ENCODE peak calls at places on chromosome 19, in four cellular contexts. S is PC-3, R is activated T-cell treated with anti-CD3 and anti-CD28 coated beads for 1 hour, O is aorta. Z is an unnamed sample.

GRCh38 chr19:10961763-10962536 is 1.1 kb downstream of the SMARCA4 start:
- DNase-seq in S (peak), R (peak), O (no peak), Z (no peak)

GRCh38 chr19:55482967-55483671 is 1.9 kb upstream of the NAT14 start:
- DNase-seq in S (no peak), R (no peak), O (no peak), Z (no peak)

GRCh38 chr19:35126624-35126959 is 8.3 kb downstream of the LGI4 start:
- DNase-seq in S (no peak), R (no peak), O (no peak), Z (peak)

GRCh38 chr19:53981408-53981998 is 9.9 kb upstream of the CACNG6 start:
- DNase-seq in S (no peak), R (no peak), O (no peak), Z (no peak)

GRCh38 chr19:51333836-51334460 is 8.0 kb downstream of the VSIG10L start:
- DNase-seq in S (peak), R (no peak), O (peak), Z (no peak)

GRCh38 chr19:33347300-33347699 is 26.2 kb upstream of the CEBPG start:
- DNase-seq in S (no peak), R (no peak), O (no peak), Z (no peak)

GRCh38 chr19:15166700-15167099 is 34.1 kb downstream of the NOTCH3 start:
- DNase-seq in S (no peak), R (no peak), O (no peak), Z (no peak)

GRCh38 chr19:33080761-33081681 is at the start of gene GPATCH1:
- DNase-seq in S (peak), R (peak), O (peak), Z (peak)

GRCh38 chr19:24032651-24033050 is 54.3 kb upstream of the ZNF254 start:
- DNase-seq in S (no peak), R (no peak), O (no peak), Z (no peak)

GRCh38 chr19:803686-804418 is 6.6 kb downstream of the PTBP1 start:
- DNase-seq in S (no peak), R (no peak), O (no peak), Z (no peak)

GRCh38 chr19:43501661-43502418 is 2.7 kb downstream of the PHLDB3 start:
- DNase-seq in S (no peak), R (no peak), O (no peak), Z (no peak)

GRCh38 chr19:13398780-13399726 is 107.2 kb downstream of the CACNA1A start:
- DNase-seq in S (peak), R (no peak), O (no peak), Z (no peak)

GRCh38 chr19:55673889-55674288 is 1.1 kb upstream of the EPN1 start:
- DNase-seq in S (no peak), R (no peak), O (no peak), Z (no peak)

GRCh38 chr19:38455031-38455430 is 21.5 kb downstream of the RYR1 start:
- DNase-seq in S (peak), R (no peak), O (no peak), Z (no peak)

GRCh38 chr19:43906774-43907173 is 28.3 kb downstream of the ZNF45 start:
- DNase-seq in S (no peak), R (no peak), O (no peak), Z (no peak)

GRCh38 chr19:18865106-18865972 is 30.6 kb downstream of the CERS1 start:
- DNase-seq in S (no peak), R (no peak), O (no peak), Z (no peak)

GRCh38 chr19:616276-616675 is 17.1 kb downstream of the POLRMT start:
- DNase-seq in S (no peak), R (no peak), O (no peak), Z (no peak)

GRCh38 chr19:14412436-14413071 is 6.6 kb downstream of the DDX39A start:
- DNase-seq in S (no peak), R (no peak), O (no peak), Z (no peak)

GRCh38 chr19:48962029-48962848 is 2.9 kb upstream of the FTL start:
- DNase-seq in S (peak), R (no peak), O (no peak), Z (peak)

GRCh38 chr19:15379996-15380647 is 535 bp upstream of the AKAP8 start:
- DNase-seq in S (peak), R (no peak), O (no peak), Z (no peak)

GRCh38 chr19:45657520-45658163 is 10.4 kb upstream of the GIPR start:
- DNase-seq in S (no peak), R (no peak), O (no peak), Z (no peak)

GRCh38 chr19:6730153-6730804 is 7.1 kb downstream of the GPR108 start:
- DNase-seq in S (no peak), R (no peak), O (peak), Z (peak)

GRCh38 chr19:22527554-22527953 is 105.4 kb upstream of the ZNF98 start:
- DNase-seq in S (no peak), R (no peak), O (no peak), Z (no peak)

GRCh38 chr19:1042689-1043511 is 3.0 kb downstream of the ABCA7 start:
- DNase-seq in S (no peak), R (no peak), O (no peak), Z (no peak)

GRCh38 chr19:45782820-45783785 is 813 bp upstream of the DMPK start:
- DNase-seq in S (peak), R (no peak), O (peak), Z (no peak)

GRCh38 chr19:33193864-33194362 is at the start of gene LRP3:
- DNase-seq in S (peak), R (no peak), O (peak), Z (peak)

GRCh38 chr19:10461047-10461949 is 41.0 kb downstream of the PDE4A start:
- DNase-seq in S (peak), R (peak), O (peak), Z (peak)

GRCh38 chr19:3618144-3618810 is 8.3 kb downstream of the CACTIN start:
- DNase-seq in S (peak), R (peak), O (peak), Z (peak)

GRCh38 chr19:38617764-38618589 is at the start of gene MAP4K1:
- DNase-seq in S (no peak), R (peak), O (peak), Z (no peak)

GRCh38 chr19:679418-680286 is 3.5 kb downstream of the FSTL3 start:
- DNase-seq in S (peak), R (no peak), O (peak), Z (peak)

GRCh38 chr19:37977992-37978391 is 71.0 kb downstream of the SIPA1L3 start:
- DNase-seq in S (no peak), R (no peak), O (peak), Z (peak)